ENCODE peak calls at places on chromosomes 7 and 10, in ten cellular contexts. T is cardiac muscle cell, H is A549, E is uterus, X is thyroid gland, F is ovary, Y is body of pancreas, A is pancreas, R is adrenal gland, Q is psoas muscle. O is an unnamed sample.
A peak's percentile ranks its signal among the peaks of the same experiment; 100 is the strongest.

GRCh38 chr10:110724116-110724701 is 80.1 kb downstream of the RBM20 start:
- DNase-seq in Y (no peak), T (no peak), E (no peak), A (no peak), H (no peak), F (no peak), X (no peak), R (no peak), Q (no peak), O (peak; percentile 21)

GRCh38 chr7:16795624-16796023 is 9.2 kb downstream of the AGR2 start:
- DNase-seq in E (no peak), F (no peak), Q (no peak), A (no peak), X (no peak), H (no peak), T (no peak), Y (no peak), R (no peak), O (no peak)

GRCh38 chr10:106078796-106079576 is 1085.5 kb downstream of the SORCS1 start:
- DNase-seq in F (no peak), X (no peak), E (no peak), H (no peak), Y (no peak), R (no peak), Q (no peak), A (no peak), T (no peak), O (no peak)

GRCh38 chr10:20156511-20156910 is 340.3 kb downstream of the PLXDC2 start:
- DNase-seq in A (no peak), Y (no peak), R (no peak), Q (no peak), E (no peak), X (no peak), F (no peak), H (no peak), T (no peak), O (no peak)

GRCh38 chr7:56218510-56218909 is 102.3 kb upstream of the NUPR2 start:
- DNase-seq in A (no peak), T (no peak), Q (no peak), X (peak; percentile 19), H (no peak), R (no peak), Y (no peak), F (no peak), E (no peak), O (no peak)

GRCh38 chr7:94149776-94150545 is 145.8 kb upstream of the BET1 start:
- DNase-seq in X (no peak), Y (no peak), Q (no peak), R (no peak), T (no peak), A (no peak), E (no peak), H (no peak), F (no peak), O (no peak)

GRCh38 chr10:71222541-71223364 is 10.4 kb downstream of the UNC5B start:
- DNase-seq in Q (no peak), R (no peak), X (no peak), H (no peak), F (peak; percentile 7), E (no peak), T (no peak), A (no peak), Y (peak; percentile 10), O (peak; percentile 6)

GRCh38 chr7:105723582-105723981 is 142.3 kb upstream of the EFCAB10 start:
- DNase-seq in R (peak; percentile 43), A (no peak), T (no peak), Y (no peak), E (no peak), F (peak; percentile 30), X (peak; percentile 85), H (no peak), Q (no peak), O (no peak)

GRCh38 chr7:119270045-119270464 is 1002.9 kb upstream of the KCND2 start:
- DNase-seq in X (peak; percentile 59), A (peak; percentile 25), E (peak; percentile 22), H (peak; percentile 71), R (peak; percentile 64), F (peak; percentile 18), T (peak; percentile 84), Q (no peak), Y (peak; percentile 66), O (no peak)

GRCh38 chr10:60572511-60573194 is 183.0 kb upstream of the ANK3 start:
- DNase-seq in R (no peak), X (peak; percentile 48), H (no peak), Y (peak; percentile 44), Q (no peak), T (peak; percentile 85), E (no peak), F (peak; percentile 8), A (peak; percentile 7), O (no peak)

GRCh38 chr7:12064716-12065115 is 146.4 kb upstream of the TMEM106B start:
- DNase-seq in F (no peak), E (no peak), T (no peak), Q (no peak), R (no peak), H (no peak), A (no peak), X (no peak), Y (no peak), O (no peak)

GRCh38 chr10:66888237-66888636 is 37.6 kb upstream of the LRRTM3 start:
- DNase-seq in X (no peak), E (no peak), A (no peak), H (no peak), T (no peak), R (no peak), Q (no peak), Y (no peak), F (no peak), O (no peak)

GRCh38 chr7:434891-435486 is 84.7 kb downstream of the PDGFA start:
- DNase-seq in R (no peak), Q (no peak), E (no peak), A (no peak), Y (no peak), H (no peak), X (no peak), F (no peak), T (no peak), O (no peak)

GRCh38 chr7:151876899-151877777 is at the start of gene PRKAG2:
- DNase-seq in T (peak; percentile 62), Y (peak; percentile 71), F (peak; percentile 67), Q (peak; percentile 74), A (peak; percentile 72), H (peak; percentile 46), X (peak; percentile 75), R (peak; percentile 55), E (peak; percentile 69), O (peak; percentile 87)

GRCh38 chr7:148142660-148143248 is 447.8 kb upstream of the C7orf33 start:
- DNase-seq in E (no peak), F (no peak), X (peak; percentile 34), H (peak; percentile 50), T (peak; percentile 55), Y (peak; percentile 55), A (peak; percentile 48), R (peak; percentile 48), Q (no peak), O (no peak)

GRCh38 chr10:119713744-119714483 is 11.9 kb upstream of the INPP5F start:
- DNase-seq in X (no peak), E (no peak), F (no peak), Q (no peak), T (no peak), Y (no peak), H (no peak), R (no peak), A (no peak), O (no peak)

GRCh38 chr7:121107923-121108498 is 119.5 kb downstream of the CPED1 start:
- DNase-seq in F (no peak), T (peak; percentile 78), R (no peak), H (peak; percentile 56), A (no peak), X (no peak), Q (no peak), E (no peak), Y (no peak), O (no peak)
- TF ChIP-seq CTCF in F (peak; percentile 67), T (peak; percentile 67), R (peak; percentile 88), H (peak; percentile 79), A (peak; percentile 73), X (peak; percentile 47), Q (peak; percentile 84), E (peak; percentile 75), Y (peak; percentile 75), O (peak; percentile 78)

GRCh38 chr7:48390381-48391327 is 219.4 kb downstream of the ABCA13 start:
- DNase-seq in A (no peak), H (no peak), E (no peak), Y (no peak), F (no peak), Q (no peak), T (no peak), R (peak; percentile 47), X (peak; percentile 24), O (no peak)
- H3K4me3 ChIP-seq in A (no peak overlapping the region), H (no peak overlapping the region), E (no peak overlapping the region), Y (no peak overlapping the region), F (no peak overlapping the region), Q (no peak overlapping the region), T (no peak overlapping the region), R (no peak overlapping the region), X (no peak overlapping the region), O (no peak overlapping the region)

GRCh38 chr10:1058017-1058416 is 1.8 kb downstream of the WDR37 start:
- DNase-seq in A (no peak), E (no peak), H (no peak), Q (no peak), R (peak; percentile 69), X (no peak), F (no peak), Y (no peak), T (no peak), O (no peak)
- H3K4me1 ChIP-seq in A (peaks cover 27% of the 10 kb centered on the region), E (no peaks in the 10 kb centered on the region), H (peaks cover 29% of the 10 kb centered on the region), Q (peaks cover 55% of the 10 kb centered on the region), R (peaks cover 16% of the 10 kb centered on the region), X (peaks cover 29% of the 10 kb centered on the region), F (peaks cover 7% of the 10 kb centered on the region), Y (peaks cover 37% of the 10 kb centered on the region), T (peaks cover 19% of the 10 kb centered on the region), O (peaks cover 6% of the 10 kb centered on the region)

GRCh38 chr10:74826142-74827044 is at the start of gene KAT6B:
- DNase-seq in E (peak; percentile 100), T (peak; percentile 100), F (peak; percentile 100), A (peak; percentile 100), R (peak; percentile 100), X (peak; percentile 100), Y (peak; percentile 100), Q (peak; percentile 100), H (peak; percentile 100), O (peak; percentile 100)
- TF ChIP-seq CTCF in E (peak; percentile 5), T (peak; percentile 23), F (peak; percentile 21), A (no peak), R (peak; percentile 17), X (peak; percentile 23), Y (peak; percentile 34), Q (peak; percentile 17), H (peak; percentile 7), O (no peak)